ENCODE peak calls at places on chromosomes 3 and 15, in seven cellular contexts. H, P, E, I, Z, T and X are unnamed samples.

GRCh38 chr3:65914740-65915366 is 123.9 kb downstream of the MAGI1 start:
- DNase-seq in E (no peak), Z (no peak), P (no peak), H (no peak), I (no peak), T (no peak), X (no peak)

GRCh38 chr3:119594066-119594465 is 3.6 kb upstream of the PLA1A start:
- DNase-seq in E (no peak), T (no peak), I (no peak), H (no peak), P (no peak), Z (no peak), X (no peak)

GRCh38 chr3:64666171-64666581 is 21.6 kb downstream of the ADAMTS9 start:
- DNase-seq in T (no peak), Z (peak; percentile 83), E (no peak), H (peak; percentile 43), I (no peak), P (no peak), X (no peak)

GRCh38 chr3:118945834-118946233 is 88.8 kb downstream of the IGSF11 start:
- DNase-seq in P (no peak), I (no peak), T (peak; percentile 33), Z (no peak), E (no peak), H (no peak), X (no peak)

GRCh38 chr3:185144784-185145183 is 8.1 kb downstream of the C3orf70 start:
- DNase-seq in T (no peak), E (no peak), P (no peak), H (no peak), I (no peak), Z (no peak), X (no peak)

GRCh38 chr15:55230953-55231352 is 34.2 kb upstream of the RSL24D1 start:
- DNase-seq in Z (no peak), P (no peak), E (no peak), H (no peak), I (no peak), T (no peak), X (no peak)

GRCh38 chr15:29945943-29946591 is 123.8 kb upstream of the TJP1 start:
- DNase-seq in T (no peak), I (no peak), E (no peak), Z (no peak), P (no peak), H (no peak), X (no peak)

GRCh38 chr3:14117468-14118399 is 6.9 kb downstream of the CHCHD4 start:
- DNase-seq in I (no peak), P (no peak), T (no peak), H (no peak), E (no peak), Z (no peak), X (no peak)

GRCh38 chr3:19645093-19645492 is 288.9 kb downstream of the EFHB start:
- DNase-seq in P (no peak), H (no peak), E (no peak), Z (no peak), I (no peak), T (no peak), X (no peak)

GRCh38 chr3:124094496-124094895 is 102.6 kb upstream of the ROPN1 start:
- DNase-seq in H (no peak), T (peak; percentile 1), I (no peak), P (no peak), E (no peak), Z (no peak), X (peak; percentile 50)

GRCh38 chr3:126300761-126301481 is 56.3 kb downstream of the KLF15 start:
- DNase-seq in Z (no peak), I (no peak), P (no peak), E (peak; percentile 51), T (no peak), H (peak; percentile 82), X (peak; percentile 38)

GRCh38 chr3:144229237-144229830 is 257.7 kb downstream of the DIPK2A start:
- DNase-seq in H (no peak), T (no peak), Z (no peak), I (no peak), E (no peak), P (no peak), X (no peak)

GRCh38 chr3:4220050-4220449 is 83.1 kb upstream of the SETMAR start:
- DNase-seq in Z (no peak), E (no peak), P (no peak), T (no peak), I (no peak), H (no peak), X (no peak)
- H3K9me3 ChIP-seq in Z (no peaks in the 10 kb centered on the region), E (no peaks in the 10 kb centered on the region), P (no peaks in the 10 kb centered on the region), T (no peaks in the 10 kb centered on the region), I (no peaks in the 10 kb centered on the region), H (no peaks in the 10 kb centered on the region), X (no peaks in the 10 kb centered on the region)

GRCh38 chr3:23904545-23904944 is 12.2 kb downstream of the NKIRAS1 start:
- DNase-seq in T (no peak), P (no peak), Z (no peak), E (no peak), I (no peak), H (no peak), X (no peak)

GRCh38 chr3:23895181-23895580 is 21.6 kb downstream of the NKIRAS1 start:
- DNase-seq in H (no peak), I (no peak), E (no peak), Z (no peak), P (no peak), T (no peak), X (no peak)

DNA sequence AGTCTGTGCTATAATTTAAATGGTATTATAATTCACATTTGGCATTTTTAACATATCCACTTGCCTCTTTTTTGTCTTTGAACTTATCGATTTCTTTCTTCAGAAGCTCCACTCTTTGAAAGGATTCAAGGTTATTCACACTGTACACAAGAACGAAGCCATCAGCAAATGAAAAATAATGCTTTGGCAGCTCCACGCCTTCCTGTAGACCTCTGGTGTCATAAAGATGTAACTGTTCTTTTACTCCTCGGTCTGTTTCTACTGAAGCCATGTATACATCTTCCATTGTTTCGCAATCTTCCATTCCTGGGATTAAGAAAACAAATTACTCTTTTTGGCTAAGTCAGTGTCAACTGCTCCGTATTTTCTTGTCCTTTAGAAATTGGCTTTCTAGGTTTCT is 16.0 kb downstream of the NKIRAS1 start:
- DNase-seq in I (no peak), T (no peak), E (no peak), Z (no peak), H (no peak), P (no peak), X (no peak)
- H3K9me3 ChIP-seq in I (no peaks in the 10 kb centered on the region), T (peaks cover 4% of the 10 kb centered on the region), E (no peaks in the 10 kb centered on the region), Z (no peaks in the 10 kb centered on the region), H (no peaks in the 10 kb centered on the region), P (no peaks in the 10 kb centered on the region), X (no peaks in the 10 kb centered on the region)

GRCh38 chr3:62369476-62369743 is 3.9 kb downstream of the FEZF2 start:
- DNase-seq in H (no peak), T (no peak), E (no peak), Z (no peak), I (no peak), P (no peak), X (no peak)
- H3K9me3 ChIP-seq in H (no peaks in the 10 kb centered on the region), T (no peaks in the 10 kb centered on the region), E (no peaks in the 10 kb centered on the region), Z (no peaks in the 10 kb centered on the region), I (no peaks in the 10 kb centered on the region), P (no peaks in the 10 kb centered on the region), X (no peaks in the 10 kb centered on the region)

GRCh38 chr3:177377166-177377565 is 179.9 kb upstream of the TBL1XR1 start:
- DNase-seq in P (no peak), I (peak; percentile 53), H (no peak), T (no peak), Z (peak; percentile 77), E (no peak), X (no peak)
- H3K9me3 ChIP-seq in P (no peaks in the 10 kb centered on the region), I (no peaks in the 10 kb centered on the region), H (no peaks in the 10 kb centered on the region), T (peaks cover 3% of the 10 kb centered on the region), Z (peaks cover 14% of the 10 kb centered on the region), E (no peaks in the 10 kb centered on the region), X (no peaks in the 10 kb centered on the region)

GRCh38 chr15:22257668-22258401 is 177.5 kb downstream of the OR4M2 start:
- DNase-seq in P (no peak), H (no peak), Z (no peak), E (no peak), I (no peak), T (no peak), X (no peak)
- H3K9me3 ChIP-seq in P (peaks cover 46% of the 10 kb centered on the region), H (no peaks in the 10 kb centered on the region), Z (no peaks in the 10 kb centered on the region), E (no peaks in the 10 kb centered on the region), I (no peaks in the 10 kb centered on the region), T (no peaks in the 10 kb centered on the region), X (no peaks in the 10 kb centered on the region)

DNA sequence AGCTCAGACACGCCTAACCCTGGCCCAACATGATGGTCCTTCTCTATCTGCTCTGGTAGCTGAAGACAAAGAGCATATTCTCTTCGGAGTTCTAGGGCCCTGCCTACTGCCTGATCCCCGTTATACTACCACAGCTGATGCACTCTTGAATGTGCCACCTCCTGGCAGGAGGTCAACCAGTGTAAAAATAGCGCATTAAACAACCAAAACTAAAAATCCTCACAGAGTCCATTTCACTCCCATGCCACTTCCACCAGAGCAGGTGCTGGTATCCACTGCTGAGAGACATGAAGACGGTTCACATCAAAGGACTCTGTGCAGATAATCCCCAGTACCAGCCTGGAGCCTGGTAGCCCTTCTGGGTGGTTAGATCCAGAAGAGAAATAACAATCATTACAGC is 44.5 kb downstream of the CEP70 start:
- DNase-seq in I (no peak), T (no peak), P (no peak), Z (no peak), H (no peak), E (no peak), X (no peak)
- H3K9me3 ChIP-seq in I (no peaks in the 10 kb centered on the region), T (peaks cover 1% of the 10 kb centered on the region), P (peaks cover 17% of the 10 kb centered on the region), Z (peaks cover 13% of the 10 kb centered on the region), H (no peaks in the 10 kb centered on the region), E (no peaks in the 10 kb centered on the region), X (peaks cover 1% of the 10 kb centered on the region)

GRCh38 chr3:149831321-149831720 is 18.3 kb downstream of the RNF13 start:
- DNase-seq in E (no peak), I (no peak), H (no peak), P (no peak), Z (no peak), T (no peak), X (no peak)
- H3K9me3 ChIP-seq in E (no peaks in the 10 kb centered on the region), I (peaks cover 12% of the 10 kb centered on the region), H (no peaks in the 10 kb centered on the region), P (peaks cover 21% of the 10 kb centered on the region), Z (peaks cover 36% of the 10 kb centered on the region), T (peaks cover 7% of the 10 kb centered on the region), X (peaks cover 2% of the 10 kb centered on the region)

GRCh38 chr15:79918278-79918677 is 21.5 kb upstream of the MTHFS start:
- DNase-seq in T (no peak), E (no peak), P (no peak), I (no peak), H (no peak), Z (no peak), X (no peak)

GRCh38 chr15:79923068-79923514 is 26.3 kb upstream of the MTHFS start:
- DNase-seq in E (peak; percentile 54), P (no peak), T (peak; percentile 86), H (peak; percentile 77), I (peak; percentile 84), Z (peak; percentile 39), X (peak; percentile 82)

GRCh38 chr15:79919090-79919748 is 22.4 kb upstream of the MTHFS start:
- DNase-seq in H (no peak), T (no peak), E (no peak), P (no peak), Z (no peak), I (no peak), X (no peak)

GRCh38 chr15:79922512-79923067 is 25.8 kb upstream of the MTHFS start:
- DNase-seq in Z (peak; percentile 26), H (no peak), I (no peak), E (no peak), P (no peak), T (no peak), X (no peak)

GRCh38 chr15:79919749-79920511 is 23.1 kb upstream of the MTHFS start:
- DNase-seq in P (no peak), E (no peak), H (no peak), Z (peak; percentile 34), T (no peak), I (no peak), X (no peak)
- H3K9me3 ChIP-seq in P (peaks cover 38% of the 10 kb centered on the region), E (no peaks in the 10 kb centered on the region), H (no peaks in the 10 kb centered on the region), Z (peaks cover 41% of the 10 kb centered on the region), T (peaks cover 51% of the 10 kb centered on the region), I (peaks cover 27% of the 10 kb centered on the region), X (peaks cover 3% of the 10 kb centered on the region)